ENCODE peak calls at places on chromosome 2, in eight cellular contexts. W is adrenal gland, C is type B pancreatic cell, Q is hippocampal formation, B is globus pallidus, X is SK-N-SH, D is GM23248, H is kidney glomerular epithelial cell. K is an unnamed sample.

GRCh38 chr2:19859565-19859964 is 42.2 kb downstream of the TTC32 start:
- DNase-seq in W (no peak), C (no peak), Q (no peak), B (no peak), X (no peak), D (no peak), H (no peak), K (no peak)

GRCh38 chr2:229888031-229888430 is 33.8 kb downstream of the TRIP12 start:
- DNase-seq in W (no peak), C (no peak), Q (no peak), B (no peak), X (no peak), D (no peak), H (no peak), K (no peak)

GRCh38 chr2:137644689-137645088 is 319.6 kb upstream of the HNMT start:
- DNase-seq in W (no peak), C (no peak), Q (peak), B (no peak), X (no peak), D (no peak), H (no peak), K (no peak)

GRCh38 chr2:240893363-240893828 is 2.6 kb downstream of the MAB21L4 start:
- DNase-seq in W (no peak), C (no peak), Q (no peak), B (no peak), X (no peak), D (peak), H (no peak), K (peak)

GRCh38 chr2:119117891-119118882 is 40.4 kb downstream of the C1QL2 start:
- DNase-seq in W (peak), C (peak), Q (no peak), B (no peak), X (no peak), D (no peak), H (no peak), K (peak)

GRCh38 chr2:41717883-41718282 is 329.9 kb upstream of the PKDCC start:
- DNase-seq in W (no peak), C (no peak), Q (no peak), B (no peak), X (no peak), D (no peak), H (peak), K (no peak)

GRCh38 chr2:78992807-78993517 is 32.5 kb upstream of the REG3G start:
- DNase-seq in W (no peak), C (peak), Q (no peak), B (no peak), X (no peak), D (no peak), H (no peak), K (peak)

GRCh38 chr2:102708847-102709559 is 52.8 kb upstream of the TMEM182 start:
- DNase-seq in W (no peak), C (no peak), Q (no peak), B (no peak), X (no peak), D (peak), H (peak), K (peak)

GRCh38 chr2:220143336-220143735 is 515.9 kb downstream of the SLC4A3 start:
- DNase-seq in W (no peak), C (no peak), Q (no peak), B (no peak), X (no peak), D (peak), H (peak), K (no peak)

GRCh38 chr2:206368484-206368883 is 74.8 kb upstream of the ADAM23 start:
- DNase-seq in W (no peak), C (no peak), Q (peak), B (no peak), X (no peak), D (peak), H (no peak), K (no peak)

GRCh38 chr2:152443771-152444170 is 108.8 kb downstream of the FMNL2 start:
- DNase-seq in W (peak), C (no peak), Q (no peak), B (no peak), X (no peak), D (no peak), H (no peak), K (no peak)

GRCh38 chr2:209872675-209873074 is 101.0 kb downstream of the UNC80 start:
- DNase-seq in W (peak), C (no peak), Q (no peak), B (peak), X (no peak), D (no peak), H (no peak), K (peak)

GRCh38 chr2:54595999-54596903 is 127.2 kb upstream of the EML6 start:
- DNase-seq in W (no peak), C (no peak), Q (no peak), B (no peak), X (no peak), D (no peak), H (no peak), K (no peak)

GRCh38 chr2:48414980-48415764 is 114.8 kb upstream of the STON1 start:
- DNase-seq in W (no peak), C (no peak), Q (peak), B (peak), X (peak), D (peak), H (no peak), K (peak)

GRCh38 chr2:24731923-24732322 is 61.3 kb downstream of the PTRHD1 start:
- DNase-seq in W (no peak), C (no peak), Q (no peak), B (no peak), X (no peak), D (no peak), H (no peak), K (no peak)

GRCh38 chr2:3624059-3624794 is 29.3 kb downstream of the COLEC11 start:
- DNase-seq in W (peak), C (no peak), Q (no peak), B (no peak), X (no peak), D (no peak), H (no peak), K (no peak)

GRCh38 chr2:26849056-26850001 is 1.4 kb downstream of the DPYSL5 start:
- DNase-seq in W (no peak), C (no peak), Q (no peak), B (no peak), X (peak), D (no peak), H (no peak), K (peak)

GRCh38 chr2:64348386-64349142 is 105.4 kb upstream of the LGALSL start:
- DNase-seq in W (no peak), C (no peak), Q (no peak), B (no peak), X (no peak), D (peak), H (no peak), K (no peak)

GRCh38 chr2:181790716-181791649 is 100.5 kb upstream of the ITPRID2 start:
- DNase-seq in W (no peak), C (no peak), Q (no peak), B (no peak), X (no peak), D (peak), H (peak), K (no peak)

GRCh38 chr2:240790370-240791210 is 29.4 kb downstream of the KIF1A start:
- DNase-seq in W (no peak), C (no peak), Q (no peak), B (no peak), X (no peak), D (no peak), H (no peak), K (no peak)

GRCh38 chr2:48424866-48425265 is 105.1 kb upstream of the STON1 start:
- DNase-seq in W (no peak), C (no peak), Q (peak), B (peak), X (no peak), D (no peak), H (no peak), K (no peak)

K was measured in endodermal cell.